ENCODE peak calls at places on chromosomes 16 and 17, in ten cellular contexts. One of them, this sample, is unnamed.

GRCh38 chr17:49353607-49354006 is 8.4 kb downstream of the ZNF652 start:
- DNase-seq in CD8-positive, alpha-beta T cell: no peak
- DNase-seq in CD4-positive, CD25-positive, alpha-beta regulatory T cell: no peak
- DNase-seq in GM12865: peak
- DNase-seq in IMR-90: peak
- DNase-seq in right cardiac atrium: no peak
- DNase-seq in fibroblast of lung: no peak
- DNase-seq in lung: no peak
- DNase-seq in adrenal gland: no peak
- DNase-seq in effector memory CD4-positive, alpha-beta T cell: no peak
- DNase-seq in this sample: peak

GRCh38 chr17:50470451-50470850 is 1.8 kb upstream of the CHAD start:
- DNase-seq in IMR-90: no peak
- DNase-seq in CD4-positive, CD25-positive, alpha-beta regulatory T cell: no peak
- DNase-seq in GM12865: no peak
- DNase-seq in effector memory CD4-positive, alpha-beta T cell: no peak
- DNase-seq in right cardiac atrium: no peak
- DNase-seq in fibroblast of lung: no peak
- DNase-seq in lung: no peak
- DNase-seq in CD8-positive, alpha-beta T cell: no peak
- DNase-seq in adrenal gland: peak
- DNase-seq in this sample: no peak

GRCh38 chr17:45584092-45585036 is 93.8 kb upstream of the PLEKHM1 start:
- DNase-seq in lung: peak
- DNase-seq in adrenal gland: peak
- DNase-seq in CD4-positive, CD25-positive, alpha-beta regulatory T cell: peak
- DNase-seq in right cardiac atrium: peak
- DNase-seq in CD8-positive, alpha-beta T cell: peak
- DNase-seq in GM12865: peak
- DNase-seq in IMR-90: peak
- DNase-seq in effector memory CD4-positive, alpha-beta T cell: peak
- DNase-seq in fibroblast of lung: peak
- DNase-seq in this sample: peak

GRCh38 chr17:10249271-10250010 is 51.0 kb upstream of the GAS7 start:
- DNase-seq in fibroblast of lung: no peak
- DNase-seq in IMR-90: no peak
- DNase-seq in right cardiac atrium: no peak
- DNase-seq in lung: no peak
- DNase-seq in CD4-positive, CD25-positive, alpha-beta regulatory T cell: no peak
- DNase-seq in GM12865: no peak
- DNase-seq in CD8-positive, alpha-beta T cell: no peak
- DNase-seq in adrenal gland: no peak
- DNase-seq in effector memory CD4-positive, alpha-beta T cell: no peak
- DNase-seq in this sample: no peak

GRCh38 chr17:57114085-57114673 is 29.1 kb downstream of the AKAP1 start:
- DNase-seq in lung: no peak
- DNase-seq in right cardiac atrium: peak
- DNase-seq in IMR-90: peak
- DNase-seq in CD8-positive, alpha-beta T cell: peak
- DNase-seq in CD4-positive, CD25-positive, alpha-beta regulatory T cell: peak
- DNase-seq in adrenal gland: peak
- DNase-seq in GM12865: peak
- DNase-seq in fibroblast of lung: peak
- DNase-seq in effector memory CD4-positive, alpha-beta T cell: peak
- DNase-seq in this sample: peak

GRCh38 chr16:12340151-12340733 is 363.7 kb downstream of the SNX29 start:
- DNase-seq in CD4-positive, CD25-positive, alpha-beta regulatory T cell: no peak
- DNase-seq in right cardiac atrium: no peak
- DNase-seq in IMR-90: peak
- DNase-seq in effector memory CD4-positive, alpha-beta T cell: no peak
- DNase-seq in CD8-positive, alpha-beta T cell: no peak
- DNase-seq in lung: peak
- DNase-seq in adrenal gland: peak
- DNase-seq in GM12865: peak
- DNase-seq in fibroblast of lung: peak
- DNase-seq in this sample: peak

GRCh38 chr16:12958366-12958765 is 57.0 kb downstream of the SHISA9 start:
- DNase-seq in IMR-90: no peak
- DNase-seq in fibroblast of lung: no peak
- DNase-seq in CD4-positive, CD25-positive, alpha-beta regulatory T cell: no peak
- DNase-seq in GM12865: no peak
- DNase-seq in effector memory CD4-positive, alpha-beta T cell: no peak
- DNase-seq in right cardiac atrium: no peak
- DNase-seq in CD8-positive, alpha-beta T cell: no peak
- DNase-seq in lung: no peak
- DNase-seq in adrenal gland: no peak
- DNase-seq in this sample: peak

GRCh38 chr17:39709998-39710964 is 10.4 kb downstream of the ERBB2 start:
- DNase-seq in effector memory CD4-positive, alpha-beta T cell: no peak
- DNase-seq in IMR-90: no peak
- DNase-seq in lung: no peak
- DNase-seq in GM12865: no peak
- DNase-seq in adrenal gland: no peak
- DNase-seq in right cardiac atrium: no peak
- DNase-seq in CD4-positive, CD25-positive, alpha-beta regulatory T cell: no peak
- DNase-seq in fibroblast of lung: no peak
- DNase-seq in CD8-positive, alpha-beta T cell: no peak
- DNase-seq in this sample: no peak

GRCh38 chr17:53719229-53719628 is 103.5 kb upstream of the KIF2B start:
- DNase-seq in CD4-positive, CD25-positive, alpha-beta regulatory T cell: no peak
- DNase-seq in adrenal gland: no peak
- DNase-seq in CD8-positive, alpha-beta T cell: no peak
- DNase-seq in fibroblast of lung: no peak
- DNase-seq in effector memory CD4-positive, alpha-beta T cell: no peak
- DNase-seq in right cardiac atrium: no peak
- DNase-seq in GM12865: no peak
- DNase-seq in IMR-90: no peak
- DNase-seq in lung: no peak
- DNase-seq in this sample: no peak

GRCh38 chr17:47718634-47719405 is 14.2 kb upstream of the TBX21 start:
- DNase-seq in adrenal gland: no peak
- DNase-seq in CD4-positive, CD25-positive, alpha-beta regulatory T cell: no peak
- DNase-seq in lung: no peak
- DNase-seq in GM12865: no peak
- DNase-seq in IMR-90: no peak
- DNase-seq in effector memory CD4-positive, alpha-beta T cell: no peak
- DNase-seq in fibroblast of lung: no peak
- DNase-seq in CD8-positive, alpha-beta T cell: no peak
- DNase-seq in right cardiac atrium: no peak
- DNase-seq in this sample: no peak

GRCh38 chr16:88428616-88429386 is 24.3 kb upstream of the ZFPM1 start:
- DNase-seq in IMR-90: no peak
- DNase-seq in fibroblast of lung: no peak
- DNase-seq in adrenal gland: no peak
- DNase-seq in GM12865: no peak
- DNase-seq in right cardiac atrium: no peak
- DNase-seq in CD4-positive, CD25-positive, alpha-beta regulatory T cell: no peak
- DNase-seq in effector memory CD4-positive, alpha-beta T cell: no peak
- DNase-seq in lung: no peak
- DNase-seq in CD8-positive, alpha-beta T cell: no peak
- DNase-seq in this sample: no peak
- H3K4me3 ChIP-seq in IMR-90: no peak
- H3K4me3 ChIP-seq in fibroblast of lung: no peak
- H3K4me3 ChIP-seq in adrenal gland: no peak
- H3K4me3 ChIP-seq in GM12865: no peak
- H3K4me3 ChIP-seq in right cardiac atrium: no peak
- H3K4me3 ChIP-seq in CD4-positive, CD25-positive, alpha-beta regulatory T cell: no peak
- H3K4me3 ChIP-seq in effector memory CD4-positive, alpha-beta T cell: no peak
- H3K4me3 ChIP-seq in lung: no peak
- H3K4me3 ChIP-seq in CD8-positive, alpha-beta T cell: no peak
- H3K4me3 ChIP-seq in this sample: no peak

GRCh38 chr17:68201425-68201785 is 46.4 kb upstream of the AMZ2 start:
- DNase-seq in effector memory CD4-positive, alpha-beta T cell: no peak
- DNase-seq in GM12865: no peak
- DNase-seq in right cardiac atrium: no peak
- DNase-seq in CD8-positive, alpha-beta T cell: no peak
- DNase-seq in adrenal gland: no peak
- DNase-seq in fibroblast of lung: no peak
- DNase-seq in CD4-positive, CD25-positive, alpha-beta regulatory T cell: no peak
- DNase-seq in IMR-90: no peak
- DNase-seq in lung: no peak
- DNase-seq in this sample: no peak
- H3K4me3 ChIP-seq in effector memory CD4-positive, alpha-beta T cell: no peak
- H3K4me3 ChIP-seq in GM12865: no peak
- H3K4me3 ChIP-seq in right cardiac atrium: no peak
- H3K4me3 ChIP-seq in CD8-positive, alpha-beta T cell: no peak
- H3K4me3 ChIP-seq in adrenal gland: no peak
- H3K4me3 ChIP-seq in fibroblast of lung: no peak
- H3K4me3 ChIP-seq in CD4-positive, CD25-positive, alpha-beta regulatory T cell: no peak
- H3K4me3 ChIP-seq in IMR-90: no peak
- H3K4me3 ChIP-seq in lung: no peak
- H3K4me3 ChIP-seq in this sample: no peak

GRCh38 chr17:78974635-78975591 is 4.8 kb downstream of the LGALS3BP start:
- DNase-seq in effector memory CD4-positive, alpha-beta T cell: no peak
- DNase-seq in adrenal gland: peak
- DNase-seq in right cardiac atrium: peak
- DNase-seq in CD8-positive, alpha-beta T cell: no peak
- DNase-seq in CD4-positive, CD25-positive, alpha-beta regulatory T cell: no peak
- DNase-seq in lung: peak
- DNase-seq in GM12865: no peak
- DNase-seq in fibroblast of lung: peak
- DNase-seq in IMR-90: peak
- DNase-seq in this sample: peak

GRCh38 chr17:78979780-78980623 is at the start of gene LGALS3BP:
- DNase-seq in fibroblast of lung: peak
- DNase-seq in adrenal gland: peak
- DNase-seq in lung: peak
- DNase-seq in effector memory CD4-positive, alpha-beta T cell: peak
- DNase-seq in CD8-positive, alpha-beta T cell: peak
- DNase-seq in CD4-positive, CD25-positive, alpha-beta regulatory T cell: no peak
- DNase-seq in IMR-90: peak
- DNase-seq in GM12865: no peak
- DNase-seq in right cardiac atrium: peak
- DNase-seq in this sample: peak

GRCh38 chr17:78977681-78977943 is 2.1 kb downstream of the LGALS3BP start:
- DNase-seq in lung: no peak
- DNase-seq in effector memory CD4-positive, alpha-beta T cell: no peak
- DNase-seq in GM12865: no peak
- DNase-seq in right cardiac atrium: no peak
- DNase-seq in CD4-positive, CD25-positive, alpha-beta regulatory T cell: no peak
- DNase-seq in adrenal gland: no peak
- DNase-seq in fibroblast of lung: no peak
- DNase-seq in CD8-positive, alpha-beta T cell: no peak
- DNase-seq in IMR-90: no peak
- DNase-seq in this sample: no peak

GRCh38 chr17:78977992-78978973 is 1.4 kb downstream of the LGALS3BP start:
- DNase-seq in effector memory CD4-positive, alpha-beta T cell: no peak
- DNase-seq in GM12865: no peak
- DNase-seq in IMR-90: no peak
- DNase-seq in right cardiac atrium: no peak
- DNase-seq in fibroblast of lung: no peak
- DNase-seq in lung: no peak
- DNase-seq in adrenal gland: peak
- DNase-seq in CD8-positive, alpha-beta T cell: no peak
- DNase-seq in CD4-positive, CD25-positive, alpha-beta regulatory T cell: no peak
- DNase-seq in this sample: no peak

DNA sequence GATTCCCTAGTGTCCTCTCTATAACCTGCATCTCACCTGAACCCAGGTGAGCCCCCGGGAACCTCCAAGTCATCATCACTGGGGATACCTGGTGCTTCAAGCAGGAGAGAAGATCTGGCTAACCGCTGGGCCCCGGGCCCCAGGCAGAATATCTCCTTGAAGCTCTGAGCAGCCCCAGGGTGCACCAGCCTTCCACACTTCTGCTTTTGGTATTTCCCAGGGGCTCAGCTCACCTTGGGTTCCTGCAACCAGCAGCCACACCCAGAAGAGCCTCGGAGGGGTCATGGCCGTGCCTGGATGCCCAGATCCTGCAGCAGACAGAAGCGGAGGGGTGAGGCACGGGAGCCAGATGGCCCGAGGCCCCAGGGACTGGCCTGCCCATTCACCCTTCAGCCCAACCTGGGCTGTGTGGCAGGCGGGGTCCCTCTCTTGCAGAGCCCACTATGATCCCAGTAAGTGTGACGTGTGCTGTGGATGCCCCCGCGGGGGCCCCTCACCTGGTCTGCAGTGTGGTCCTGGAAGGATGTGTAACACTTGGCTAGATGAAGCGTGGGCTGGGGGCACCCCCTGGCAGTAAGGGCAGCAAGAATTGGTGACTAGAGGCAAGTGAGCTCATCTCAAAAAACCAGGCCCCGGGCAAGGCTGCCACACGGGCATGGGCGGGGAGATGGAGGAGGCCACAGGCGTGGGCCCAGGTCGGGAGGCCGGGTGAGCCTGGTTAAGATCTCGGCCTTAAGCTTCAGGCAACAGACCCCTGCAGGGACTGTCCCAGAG is 2.6 kb downstream of the LGALS3BP start:
- DNase-seq in fibroblast of lung: no peak
- DNase-seq in IMR-90: no peak
- DNase-seq in CD4-positive, CD25-positive, alpha-beta regulatory T cell: no peak
- DNase-seq in GM12865: no peak
- DNase-seq in adrenal gland: no peak
- DNase-seq in CD8-positive, alpha-beta T cell: no peak
- DNase-seq in lung: no peak
- DNase-seq in right cardiac atrium: no peak
- DNase-seq in effector memory CD4-positive, alpha-beta T cell: no peak
- DNase-seq in this sample: no peak
- H3K4me3 ChIP-seq in fibroblast of lung: no peak
- H3K4me3 ChIP-seq in IMR-90: no peak
- H3K4me3 ChIP-seq in CD4-positive, CD25-positive, alpha-beta regulatory T cell: no peak
- H3K4me3 ChIP-seq in GM12865: no peak
- H3K4me3 ChIP-seq in adrenal gland: no peak
- H3K4me3 ChIP-seq in CD8-positive, alpha-beta T cell: no peak
- H3K4me3 ChIP-seq in lung: no peak
- H3K4me3 ChIP-seq in right cardiac atrium: no peak
- H3K4me3 ChIP-seq in effector memory CD4-positive, alpha-beta T cell: no peak
- H3K4me3 ChIP-seq in this sample: no peak

DNA sequence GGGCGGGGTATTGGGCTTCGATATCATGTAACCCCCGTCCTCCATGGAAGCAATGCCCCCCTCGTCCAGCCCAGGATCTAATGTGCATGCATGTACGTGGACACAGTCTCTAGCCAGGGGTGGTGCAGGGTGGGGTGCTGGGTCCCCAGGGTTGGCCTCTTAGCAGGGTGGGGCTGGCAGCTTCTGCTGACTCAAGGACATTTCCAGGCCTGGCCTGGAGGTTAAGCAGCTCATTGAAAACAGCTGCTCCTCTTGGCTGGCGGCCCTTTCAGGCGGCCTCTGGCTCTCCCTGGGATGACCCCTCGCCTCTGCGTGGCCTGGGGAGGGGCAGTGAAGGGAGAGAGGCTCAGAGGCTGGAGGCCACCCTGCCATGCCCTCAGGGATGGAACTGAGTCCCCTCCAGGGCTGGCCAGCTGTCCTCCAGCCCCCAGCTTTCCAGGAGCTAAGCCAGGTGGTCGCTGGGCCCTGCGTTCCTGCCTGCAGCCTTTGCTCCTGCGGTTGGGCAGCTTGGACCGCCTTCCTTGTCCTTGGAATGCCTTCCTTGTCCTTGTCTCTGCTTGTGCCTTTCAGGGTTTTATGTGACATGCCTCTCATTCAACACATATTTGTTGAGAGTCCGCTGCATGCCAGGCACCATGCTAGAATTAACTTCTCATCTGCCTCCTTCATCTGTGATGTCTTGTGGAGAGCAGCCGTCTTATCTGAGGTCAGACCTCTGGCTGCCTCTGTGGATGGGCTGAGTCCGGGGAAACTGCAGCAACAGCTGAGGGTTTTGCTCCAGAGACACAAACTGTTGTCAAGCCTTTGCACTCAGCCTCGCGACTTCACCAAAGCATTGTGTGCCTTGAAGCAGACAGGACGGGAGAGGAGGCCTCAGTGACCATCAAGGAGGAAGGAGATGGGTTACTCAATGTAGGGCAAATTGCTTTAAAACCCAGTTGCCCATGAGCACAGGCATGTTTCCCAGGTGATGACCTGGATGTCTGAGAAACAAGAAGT is 26.7 kb downstream of the MRC2 start:
- DNase-seq in CD4-positive, CD25-positive, alpha-beta regulatory T cell: no peak
- DNase-seq in lung: peak
- DNase-seq in right cardiac atrium: peak
- DNase-seq in CD8-positive, alpha-beta T cell: no peak
- DNase-seq in fibroblast of lung: peak
- DNase-seq in adrenal gland: peak
- DNase-seq in effector memory CD4-positive, alpha-beta T cell: no peak
- DNase-seq in IMR-90: peak
- DNase-seq in GM12865: no peak
- DNase-seq in this sample: peak
- H3K4me3 ChIP-seq in CD4-positive, CD25-positive, alpha-beta regulatory T cell: peak
- H3K4me3 ChIP-seq in lung: no peak
- H3K4me3 ChIP-seq in right cardiac atrium: no peak
- H3K4me3 ChIP-seq in CD8-positive, alpha-beta T cell: peak
- H3K4me3 ChIP-seq in fibroblast of lung: no peak
- H3K4me3 ChIP-seq in adrenal gland: no peak
- H3K4me3 ChIP-seq in effector memory CD4-positive, alpha-beta T cell: no peak
- H3K4me3 ChIP-seq in IMR-90: no peak
- H3K4me3 ChIP-seq in GM12865: no peak
- H3K4me3 ChIP-seq in this sample: peak